ENCODE peak calls at places on chromosomes 7 and 10, in nine cellular contexts. W is activated T-helper 9 cell treated with anti-CD3 and anti-CD28 coated beads, Interleukin-2, amount 50 U/mL, for 16 hours; B is WERI-Rb-1; O is naive thymus-derived CD4-positive, alpha-beta T cell; K is epithelial cell of prostate; X is glutamatergic neuron; I is BJ; H is Daoy; V is GM23248. E is an unnamed sample.

GRCh38 chr7:155951554-155952158 is 139.4 kb upstream of the SHH start:
- DNase-seq in W (no peak), B (no peak), O (no peak), K (peak; percentile 95), X (no peak), I (no peak), H (peak; percentile 100), V (peak; percentile 16), E (peak; percentile 98)

GRCh38 chr10:3102721-3103410 is 35.5 kb downstream of the PFKP start:
- DNase-seq in W (no peak), B (no peak), O (no peak), K (no peak), X (no peak), I (no peak), H (no peak), V (peak; percentile 39), E (no peak)

GRCh38 chr7:40680657-40681056 is 545.9 kb downstream of the SUGCT start:
- DNase-seq in W (no peak), B (peak; percentile 21), O (no peak), K (no peak), X (no peak), I (no peak), H (peak; percentile 58), V (peak; percentile 38), E (no peak)

GRCh38 chr7:112134039-112134438 is 72.2 kb downstream of the DOCK4 start:
- DNase-seq in W (no peak), B (peak; percentile 25), O (no peak), K (no peak), X (no peak), I (no peak), H (no peak), V (no peak), E (no peak)

GRCh38 chr10:75744242-75744641 is 312.8 kb downstream of the LRMDA start:
- DNase-seq in W (no peak), B (no peak), O (no peak), K (no peak), X (no peak), I (no peak), H (no peak), V (peak; percentile 29), E (no peak)

GRCh38 chr7:101390901-101391301 is 28.2 kb downstream of the COL26A1 start:
- DNase-seq in W (no peak), B (peak; percentile 56), O (no peak), K (no peak), X (peak; percentile 79), I (no peak), H (peak; percentile 66), V (no peak), E (no peak)

GRCh38 chr10:31584098-31584631 is 265.1 kb downstream of the ZEB1 start:
- DNase-seq in W (no peak), B (no peak), O (no peak), K (no peak), X (no peak), I (no peak), H (no peak), V (no peak), E (no peak)

GRCh38 chr10:12103743-12104142 is 25.7 kb upstream of the SEC61A2 start:
- DNase-seq in W (no peak), B (no peak), O (no peak), K (no peak), X (no peak), I (no peak), H (no peak), V (no peak), E (no peak)

GRCh38 chr10:80485410-80486135 is 31.5 kb downstream of the TSPAN14 start:
- DNase-seq in W (no peak), B (no peak), O (no peak), K (no peak), X (no peak), I (no peak), H (no peak), V (no peak), E (no peak)

GRCh38 chr7:93544686-93545085 is 29.8 kb downstream of the CALCR start:
- DNase-seq in W (no peak), B (no peak), O (no peak), K (no peak), X (no peak), I (no peak), H (peak; percentile 2), V (peak; percentile 11), E (no peak)

GRCh38 chr7:42914009-42914725 is 2.3 kb upstream of the C7orf25 start:
- DNase-seq in W (no peak), B (no peak), O (no peak), K (no peak), X (no peak), I (peak; percentile 37), H (peak; percentile 27), V (peak; percentile 73), E (peak; percentile 54)

GRCh38 chr7:139659922-139660316 is 117.9 kb downstream of the HIPK2 start:
- DNase-seq in W (no peak), B (no peak), O (no peak), K (no peak), X (no peak), I (no peak), H (no peak), V (no peak), E (no peak)

GRCh38 chr10:110706690-110707098 is 62.6 kb downstream of the RBM20 start:
- DNase-seq in W (no peak), B (no peak), O (no peak), K (no peak), X (no peak), I (peak; percentile 86), H (peak; percentile 52), V (peak; percentile 91), E (peak; percentile 48)

GRCh38 chr10:69789164-69789576 is 12.5 kb upstream of the COL13A1 start:
- DNase-seq in W (no peak), B (no peak), O (no peak), K (no peak), X (no peak), I (no peak), H (no peak), V (peak; percentile 22), E (no peak)

GRCh38 chr10:132706701-132707100 is 79.2 kb downstream of the NKX6-2 start:
- DNase-seq in W (no peak), B (no peak), O (no peak), K (no peak), X (no peak), I (no peak), H (no peak), V (no peak), E (no peak)

GRCh38 chr7:91826377-91826776 is 54.1 kb downstream of the MTERF1 start:
- DNase-seq in W (no peak), B (no peak), O (no peak), K (no peak), X (no peak), I (no peak), H (peak; percentile 9), V (peak; percentile 42), E (no peak)

GRCh38 chr10:20890009-20890408 is 7.1 kb downstream of the NEBL start:
- DNase-seq in W (no peak), B (peak; percentile 16), O (no peak), K (no peak), X (no peak), I (no peak), H (peak; percentile 4), V (no peak), E (no peak)

GRCh38 chr10:6140141-6140841 is 51.5 kb downstream of the RBM17 start:
- DNase-seq in W (no peak), B (no peak), O (no peak), K (no peak), X (no peak), I (no peak), H (no peak), V (no peak), E (no peak)

GRCh38 chr7:100053201-100053600 is 3.6 kb downstream of the ZSCAN21 start:
- DNase-seq in W (no peak), B (peak; percentile 40), O (peak; percentile 41), K (peak; percentile 67), X (peak; percentile 24), I (no peak), H (peak; percentile 76), V (peak; percentile 88), E (peak; percentile 88)

GRCh38 chr7:42495251-42495650 is 258.2 kb upstream of the GLI3 start:
- DNase-seq in W (no peak), B (no peak), O (no peak), K (no peak), X (no peak), I (no peak), H (no peak), V (peak; percentile 37), E (peak; percentile 38)

GRCh38 chr10:28730031-28730778 is 52.9 kb downstream of the BAMBI start:
- DNase-seq in W (no peak), B (no peak), O (no peak), K (no peak), X (no peak), I (no peak), H (no peak), V (no peak), E (no peak)

GRCh38 chr7:106418094-106418493 is 133.3 kb upstream of the NAMPT start:
- DNase-seq in W (no peak), B (no peak), O (no peak), K (peak; percentile 39), X (no peak), I (no peak), H (no peak), V (peak; percentile 37), E (no peak)

GRCh38 chr10:97771055-97771811 is 566 bp downstream of the SFRP5 start:
- DNase-seq in W (no peak), B (peak; percentile 49), O (no peak), K (no peak), X (peak; percentile 61), I (no peak), H (peak; percentile 51), V (peak; percentile 53), E (peak; percentile 51)

GRCh38 chr7:99244942-99245341 is 27.7 kb upstream of the MYH16 start:
- DNase-seq in W (no peak), B (no peak), O (no peak), K (peak; percentile 52), X (no peak), I (peak; percentile 8), H (peak; percentile 85), V (peak; percentile 83), E (no peak)

GRCh38 chr7:118771672-118772071 is 547.2 kb downstream of the ANKRD7 start:
- DNase-seq in W (no peak), B (no peak), O (no peak), K (no peak), X (no peak), I (no peak), H (no peak), V (no peak), E (no peak)

GRCh38 chr7:111864291-111864976 is 302.1 kb upstream of the IMMP2L start:
- DNase-seq in W (no peak), B (no peak), O (no peak), K (no peak), X (no peak), I (no peak), H (no peak), V (no peak), E (no peak)

GRCh38 chr7:22726849-22727792 is at the start of gene IL6:
- DNase-seq in W (no peak), B (no peak), O (no peak), K (peak; percentile 20), X (peak; percentile 40), I (peak; percentile 79), H (peak; percentile 99), V (peak; percentile 97), E (peak; percentile 86)

GRCh38 chr7:47757946-47758371 is 176.0 kb upstream of the TNS3 start:
- DNase-seq in W (no peak), B (no peak), O (no peak), K (no peak), X (no peak), I (peak; percentile 90), H (peak; percentile 70), V (peak; percentile 95), E (no peak)

GRCh38 chr7:64889686-64890162 is 13.3 kb upstream of the ZNF273 start:
- DNase-seq in W (no peak), B (no peak), O (no peak), K (no peak), X (peak; percentile 29), I (no peak), H (no peak), V (no peak), E (no peak)

GRCh38 chr7:40147371-40148246 is 12.8 kb downstream of the SUGCT start:
- DNase-seq in W (no peak), B (no peak), O (no peak), K (no peak), X (no peak), I (no peak), H (peak; percentile 39), V (no peak), E (no peak)

GRCh38 chr10:24209946-24210491 is 1.1 kb downstream of the KIAA1217 start:
- DNase-seq in W (peak; percentile 11), B (no peak), O (no peak), K (peak; percentile 58), X (no peak), I (no peak), H (peak; percentile 61), V (peak; percentile 78), E (peak; percentile 77)

E was measured in foreskin keratinocyte.